ENCODE peak calls at places on chromosomes 6 and 20, in seven cellular contexts. O, I, Z, N, T, Y and K are unnamed samples.
A peak's percentile ranks its signal among the peaks of the same experiment; 100 is the strongest.

GRCh38 chr20:20641783-20642182 is 70.7 kb downstream of the RALGAPA2 start:
- DNase-seq in N (no peak), O (no peak), Y (no peak), T (no peak), I (no peak), Z (no peak), K (no peak)

GRCh38 chr6:10526156-10526555 is 5.0 kb downstream of the GCNT2 start:
- DNase-seq in N (no peak), T (no peak), Z (peak; percentile 57), Y (no peak), O (no peak), I (no peak), K (no peak)

GRCh38 chr6:142740449-142740848 is 204.5 kb downstream of the HIVEP2 start:
- DNase-seq in I (no peak), O (no peak), N (no peak), Z (no peak), T (no peak), Y (no peak), K (peak; percentile 76)

GRCh38 chr6:56795852-56796532 is 153.3 kb upstream of the DST start:
- DNase-seq in Y (no peak), I (no peak), Z (no peak), N (no peak), O (no peak), T (no peak), K (peak; percentile 51)

GRCh38 chr20:37833172-37833915 is 69.6 kb upstream of the VSTM2L start:
- DNase-seq in Y (no peak), T (no peak), O (no peak), N (no peak), Z (no peak), I (no peak), K (no peak)

GRCh38 chr6:123838612-123839279 is 35.1 kb downstream of the NKAIN2 start:
- DNase-seq in O (no peak), Y (no peak), I (no peak), T (no peak), N (no peak), Z (no peak), K (no peak)

GRCh38 chr20:37990571-37991151 is 42.6 kb downstream of the TTI1 start:
- DNase-seq in N (peak; percentile 64), Z (peak; percentile 88), I (peak; percentile 59), Y (no peak), O (peak; percentile 74), T (peak; percentile 76), K (peak; percentile 79)

GRCh38 chr6:34654061-34654460 is 42.5 kb downstream of the ILRUN start:
- DNase-seq in O (no peak), T (no peak), Y (no peak), Z (no peak), N (no peak), I (no peak), K (no peak)

GRCh38 chr20:47427067-47427466 is 70.6 kb upstream of the ZMYND8 start:
- DNase-seq in Y (no peak), Z (no peak), T (no peak), N (no peak), I (no peak), O (no peak), K (no peak)

GRCh38 chr6:107713214-107713962 is 110.7 kb downstream of the SCML4 start:
- DNase-seq in Y (no peak), O (no peak), T (no peak), N (no peak), I (no peak), Z (peak; percentile 65), K (no peak)

GRCh38 chr20:38243617-38244016 is 16.9 kb downstream of the KIAA1755 start:
- DNase-seq in N (no peak), Y (no peak), Z (no peak), T (no peak), I (no peak), O (no peak), K (no peak)

GRCh38 chr6:33665957-33666356 is 44.8 kb downstream of the ITPR3 start:
- DNase-seq in Z (no peak), T (no peak), Y (no peak), N (no peak), I (no peak), O (no peak), K (no peak)

GRCh38 chr6:15419493-15419892 is 173.6 kb downstream of the JARID2 start:
- DNase-seq in Z (no peak), Y (no peak), O (no peak), I (no peak), T (no peak), N (no peak), K (no peak)

GRCh38 chr20:38192323-38192885 is 27.3 kb upstream of the TGM2 start:
- DNase-seq in Z (peak; percentile 67), O (no peak), N (no peak), I (no peak), T (no peak), Y (no peak), K (no peak)

GRCh38 chr20:47989957-47990356 is 204.7 kb upstream of the SULF2 start:
- DNase-seq in Y (no peak), Z (peak; percentile 75), T (peak; percentile 17), O (no peak), I (no peak), N (no peak), K (no peak)

GRCh38 chr6:101776919-101777350 is 383.4 kb downstream of the GRIK2 start:
- DNase-seq in Y (no peak), N (no peak), T (no peak), I (no peak), Z (no peak), O (no peak), K (no peak)

GRCh38 chr6:7761047-7761446 is 35.1 kb downstream of the BMP6 start:
- DNase-seq in Z (no peak), T (no peak), N (no peak), Y (no peak), O (peak; percentile 16), I (no peak), K (peak; percentile 77)

DNA sequence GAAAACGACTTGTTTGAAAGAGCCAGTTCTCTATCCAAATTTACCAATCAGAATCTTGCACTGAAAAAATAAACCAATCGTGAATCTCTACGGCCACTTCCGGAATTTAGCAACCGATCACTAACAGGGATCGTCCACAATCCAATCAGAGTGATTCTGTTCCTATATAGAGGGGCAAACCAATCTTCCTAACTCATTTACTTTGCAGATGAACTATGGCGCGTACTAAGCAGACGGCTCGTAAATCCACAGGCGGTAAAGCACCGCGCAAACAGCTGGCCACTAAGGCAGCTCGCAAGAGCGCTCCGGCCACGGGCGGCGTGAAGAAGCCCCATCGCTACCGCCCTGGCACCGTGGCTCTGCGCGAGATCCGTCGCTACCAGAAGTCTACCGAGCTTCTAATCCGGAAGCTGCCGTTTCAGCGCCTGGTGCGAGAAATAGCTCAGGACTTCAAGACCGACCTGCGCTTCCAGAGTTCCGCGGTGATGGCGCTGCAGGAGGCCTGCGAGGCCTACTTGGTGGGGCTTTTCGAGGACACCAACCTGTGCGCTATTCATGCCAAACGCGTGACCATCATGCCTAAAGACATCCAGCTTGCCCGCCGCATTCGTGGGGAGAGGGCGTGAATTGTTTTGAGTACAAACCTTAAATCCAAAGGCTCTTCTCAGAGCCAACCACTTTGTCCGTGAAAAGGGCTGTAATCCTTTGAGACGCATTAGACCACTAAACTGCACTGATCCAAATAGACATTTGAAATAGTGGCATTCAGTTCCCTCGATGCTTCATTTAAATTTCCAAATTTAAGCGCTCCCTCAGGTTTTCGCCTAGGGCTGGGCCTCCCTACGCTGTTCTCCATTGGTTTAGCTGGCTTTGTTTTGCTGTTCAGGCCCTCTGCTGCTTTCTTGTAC is 138.0 kb downstream of the HFE start:
- DNase-seq in T (no peak), I (peak; percentile 86), N (no peak), O (peak; percentile 81), Z (no peak), Y (no peak), K (peak; percentile 88)
- TF ChIP-seq CTCF in T (no peak), I (peak; percentile 42), N (no peak), O (peak; percentile 5), Z (no peak), Y (no peak), K (peak; percentile 2)

GRCh38 chr20:58899518-58899917 is 47.0 kb downstream of the GNAS start:
- DNase-seq in Y (no peak), O (no peak), N (no peak), Z (no peak), T (no peak), I (no peak), K (no peak)
- H3K4me3 ChIP-seq in Y (no peak overlapping the region), O (no peak overlapping the region), N (no peak overlapping the region), Z (no peak overlapping the region), T (no peak overlapping the region), I (no peak overlapping the region), K (no peak overlapping the region)

GRCh38 chr6:140897349-140897748 is 1235.4 kb upstream of the GJE1 start:
- DNase-seq in N (no peak), I (no peak), Z (no peak), Y (no peak), T (no peak), O (no peak), K (no peak)

GRCh38 chr6:140897804-140898573 is 1234.7 kb upstream of the GJE1 start:
- DNase-seq in I (no peak), O (no peak), T (peak; percentile 20), Z (no peak), N (peak; percentile 20), Y (no peak), K (no peak)

GRCh38 chr6:140893432-140893831 is 1239.3 kb upstream of the GJE1 start:
- DNase-seq in I (no peak), N (no peak), O (no peak), Z (no peak), T (no peak), Y (no peak), K (no peak)
- TF ChIP-seq CTCF in I (no peak), N (no peak), O (no peak), Z (no peak), T (no peak), Y (no peak), K (no peak)

GRCh38 chr6:4920914-4921410 is 82.9 kb downstream of the RPP40 start:
- DNase-seq in Y (no peak), N (no peak), Z (no peak), T (no peak), O (no peak), I (no peak), K (peak; percentile 38)

GRCh38 chr6:4914412-4915159 is 89.3 kb downstream of the RPP40 start:
- DNase-seq in Z (no peak), O (peak; percentile 26), T (no peak), N (no peak), Y (no peak), I (peak; percentile 49), K (peak; percentile 78)

GRCh38 chr6:4912559-4912958 is 91.3 kb downstream of the RPP40 start:
- DNase-seq in Z (no peak), I (no peak), T (no peak), Y (no peak), N (no peak), O (no peak), K (no peak)

GRCh38 chr6:4913705-4914411 is 90.0 kb downstream of the RPP40 start:
- DNase-seq in Z (no peak), O (no peak), T (no peak), N (no peak), Y (no peak), I (no peak), K (no peak)

DNA sequence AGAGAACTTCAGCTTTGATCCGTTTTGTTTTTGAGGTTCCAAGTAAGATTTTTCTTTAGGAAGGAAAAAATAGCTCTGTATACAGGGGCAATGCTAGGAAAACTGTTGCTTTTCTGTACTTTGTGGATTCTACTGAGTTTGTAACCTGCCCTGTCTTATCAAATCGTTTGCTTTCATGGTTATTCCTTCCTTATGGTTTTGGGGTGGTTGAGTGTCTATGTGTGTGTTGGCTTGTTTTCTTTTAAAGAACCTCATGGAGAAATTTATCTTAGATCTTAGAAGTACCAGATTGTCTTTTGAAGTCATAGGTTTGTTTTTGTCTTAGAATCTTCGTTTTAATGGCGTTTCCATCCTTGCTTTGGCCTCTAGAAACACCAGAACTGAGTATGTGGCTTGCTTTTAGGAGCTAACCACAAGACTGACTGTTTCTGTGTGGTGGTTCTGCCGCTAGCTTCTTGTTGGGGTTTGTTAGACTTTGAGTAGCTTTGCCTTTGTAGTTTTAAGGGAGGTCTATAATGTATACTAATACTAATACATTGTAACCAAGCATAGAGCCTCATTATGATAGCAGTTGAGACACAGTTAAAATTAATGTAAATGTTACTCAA is 86.8 kb downstream of the RPP40 start:
- DNase-seq in Y (no peak), I (no peak), T (no peak), N (no peak), Z (no peak), O (no peak), K (no peak)
- H3K4me3 ChIP-seq in Y (no peak overlapping the region), I (no peak overlapping the region), T (no peak overlapping the region), N (no peak overlapping the region), Z (no peak overlapping the region), O (no peak overlapping the region), K (no peak overlapping the region)